ENCODE peak calls at places on chromosomes 4 and X, in five cellular contexts. O is globus pallidus, C is AG09309, V is NCI-H2171 treated with DMSO at 0.1 percent for 48 hours, D is renal cortical epithelial cell. T is an unnamed sample.

GRCh38 chr4:137819964-137820383 is 287.7 kb upstream of the PCDH18 start:
- DNase-seq in O (peak), C (peak), V (peak), D (peak), T (peak)

GRCh38 chrX:132216806-132217202 is 2.4 kb downstream of the RAP2C start:
- DNase-seq in O (no peak), C (no peak), V (no peak), D (peak), T (no peak)

GRCh38 chr4:94561249-94562024 is 109.7 kb downstream of the PDLIM5 start:
- DNase-seq in O (no peak), C (no peak), V (no peak), D (no peak), T (no peak)

GRCh38 chrX:131677655-131678628 is 134.1 kb downstream of the OR13H1 start:
- DNase-seq in O (peak), C (no peak), V (peak), D (no peak), T (peak)

GRCh38 chr4:114879916-114880315 is 233.5 kb downstream of the NDST4 start:
- DNase-seq in O (no peak), C (no peak), V (peak), D (peak), T (peak)

GRCh38 chrX:139875831-139876230 is 57.0 kb downstream of the ATP11C start:
- DNase-seq in O (no peak), C (no peak), V (no peak), D (no peak), T (no peak)

GRCh38 chrX:132384301-132384700 is 104.5 kb downstream of the MBNL3 start:
- DNase-seq in O (no peak), C (no peak), V (no peak), D (no peak), T (no peak)

GRCh38 chr4:109996531-109996930 is 83.8 kb downstream of the EGF start:
- DNase-seq in O (peak), C (no peak), V (no peak), D (no peak), T (no peak)

GRCh38 chr4:16082424-16083216 is 1.2 kb downstream of the PROM1 start:
- DNase-seq in O (no peak), C (no peak), V (no peak), D (peak), T (peak)

GRCh38 chrX:110412971-110413726 is 54.5 kb downstream of the RTL9 start:
- DNase-seq in O (peak), C (no peak), V (peak), D (no peak), T (peak)

GRCh38 chrX:120672841-120673530 is 43.1 kb upstream of the C1GALT1C1 start:
- DNase-seq in O (no peak), C (no peak), V (no peak), D (no peak), T (no peak)

GRCh38 chr4:172683016-172683415 is 485.6 kb upstream of the GALNT7 start:
- DNase-seq in O (no peak), C (no peak), V (no peak), D (no peak), T (no peak)

GRCh38 chr4:141814499-141814898 is 178.1 kb downstream of the IL15 start:
- DNase-seq in O (no peak), C (no peak), V (no peak), D (no peak), T (no peak)

GRCh38 chr4:183398298-183399129 is 45.9 kb upstream of the CDKN2AIP start:
- DNase-seq in O (peak), C (no peak), V (peak), D (peak), T (peak)

GRCh38 chr4:168540086-168540864 is 43.4 kb downstream of the PALLD start:
- DNase-seq in O (no peak), C (peak), V (peak), D (no peak), T (peak)